ENCODE peak calls at places on chromosomes 16 and 17, in ten cellular contexts. A is H1, G is tibial nerve, Q is prostate gland, I is K562, W is sigmoid colon, H is A549, N is body of pancreas, K is IMR-90, C is breast epithelium. Y is an unnamed sample.

GRCh38 chr16:86836503-86837125 is 258.3 kb downstream of the FOXL1 start:
- DNase-seq in C (no peak), Q (no peak), A (no peak), W (no peak), K (peak; percentile 93), H (no peak), N (no peak), G (no peak), I (no peak), Y (no peak)

GRCh38 chr16:17225551-17225950 is 245.2 kb downstream of the XYLT1 start:
- DNase-seq in N (no peak), H (no peak), G (no peak), Q (no peak), I (no peak), W (no peak), K (peak; percentile 13), A (no peak), C (no peak), Y (no peak)

GRCh38 chr17:47220531-47220999 is 11.4 kb downstream of the MYL4 start:
- DNase-seq in C (no peak), I (no peak), G (no peak), W (no peak), H (no peak), A (no peak), Q (no peak), N (no peak), K (no peak), Y (no peak)

GRCh38 chr17:26818736-26819135 is 475.2 kb upstream of the WSB1 start:
- DNase-seq in A (peak; percentile 19), C (no peak), I (no peak), K (peak; percentile 47), H (no peak), W (no peak), N (no peak), G (no peak), Q (no peak), Y (no peak)

GRCh38 chr16:31002252-31002700 is 8.2 kb downstream of the STX1B start:
- DNase-seq in W (no peak), I (no peak), C (peak; percentile 65), Q (no peak), N (no peak), K (no peak), H (no peak), A (no peak), G (no peak), Y (no peak)

GRCh38 chr16:23981429-23982399 is 145.9 kb downstream of the PRKCB start:
- DNase-seq in H (no peak), I (no peak), Q (no peak), C (no peak), G (no peak), K (no peak), W (no peak), A (no peak), N (no peak), Y (no peak)

GRCh38 chr16:85878875-85879274 is 20.1 kb upstream of the IRF8 start:
- DNase-seq in I (no peak), H (no peak), G (no peak), W (no peak), C (no peak), K (peak; percentile 71), A (no peak), Q (no peak), N (no peak), Y (no peak)

GRCh38 chr16:22139008-22139407 is 23.3 kb upstream of the SDR42E2 start:
- DNase-seq in N (no peak), K (no peak), G (no peak), Q (no peak), I (no peak), C (no peak), H (no peak), A (no peak), W (no peak), Y (no peak)

GRCh38 chr17:43905985-43906852 is 1.1 kb downstream of the MPP2 start:
- DNase-seq in A (no peak), C (peak; percentile 70), W (peak; percentile 95), I (peak; percentile 68), H (peak; percentile 54), Q (no peak), N (peak; percentile 86), K (peak; percentile 45), G (peak; percentile 61), Y (peak; percentile 44)

GRCh38 chr17:81091134-81091530 is 56.2 kb downstream of the BAIAP2 start:
- DNase-seq in Q (no peak), G (no peak), A (no peak), C (no peak), N (no peak), W (no peak), H (no peak), I (no peak), K (no peak), Y (no peak)

GRCh38 chr17:81094224-81094743 is 59.3 kb downstream of the BAIAP2 start:
- DNase-seq in G (no peak), N (no peak), Q (no peak), H (no peak), C (no peak), W (no peak), K (no peak), A (no peak), I (no peak), Y (no peak)

GRCh38 chr17:81091774-81092517 is 57.0 kb downstream of the BAIAP2 start:
- DNase-seq in A (no peak), K (no peak), I (no peak), G (no peak), H (no peak), C (no peak), N (no peak), W (no peak), Q (no peak), Y (no peak)

GRCh38 chr17:81093576-81094223 is 58.7 kb downstream of the BAIAP2 start:
- DNase-seq in G (no peak), H (no peak), Q (no peak), K (no peak), C (no peak), N (no peak), A (no peak), I (no peak), W (no peak), Y (no peak)

GRCh38 chr17:81092518-81093095 is 57.7 kb downstream of the BAIAP2 start:
- DNase-seq in G (no peak), Q (no peak), A (no peak), H (no peak), K (no peak), C (no peak), W (no peak), I (peak; percentile 42), N (no peak), Y (no peak)
- H3K4me1 ChIP-seq in G (peaks cover 50% of the 10 kb centered on the region), Q (peaks cover 21% of the 10 kb centered on the region), A (peaks cover 38% of the 10 kb centered on the region), H (peaks cover 62% of the 10 kb centered on the region), K (peaks cover 31% of the 10 kb centered on the region), C (peaks cover 21% of the 10 kb centered on the region), W (peaks cover 45% of the 10 kb centered on the region), I (peaks cover 93% of the 10 kb centered on the region), N (peaks cover 22% of the 10 kb centered on the region), Y (peaks cover 23% of the 10 kb centered on the region)

DNA sequence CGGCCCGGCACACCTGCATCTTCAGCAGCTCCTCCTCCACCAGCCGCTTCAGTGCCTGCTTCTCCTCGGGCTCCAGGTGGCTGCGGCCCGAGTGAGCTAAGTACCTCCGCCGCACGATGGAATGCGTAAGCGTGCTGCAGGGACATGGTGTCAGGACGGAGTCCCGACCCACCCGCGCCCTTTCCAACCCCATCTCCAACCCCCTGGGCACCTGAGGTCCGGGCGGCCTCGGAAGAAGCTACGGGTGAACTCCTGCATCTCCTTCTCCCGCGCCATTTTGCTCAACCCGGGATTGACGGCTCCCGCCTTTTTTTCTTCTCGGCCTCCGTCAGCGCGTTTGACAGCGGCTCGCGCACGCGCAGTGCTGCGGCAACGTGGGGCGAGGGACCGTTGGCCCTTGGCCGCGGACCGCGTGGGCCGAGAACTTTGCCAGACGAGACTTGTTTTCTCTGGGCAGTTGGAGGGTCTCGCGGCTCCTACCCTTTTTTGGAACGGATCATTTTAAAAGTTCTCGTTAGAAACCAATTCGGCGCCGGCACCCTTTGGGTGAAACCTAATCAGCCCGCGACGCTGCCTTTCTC is at the start of gene HIRIP3:
- DNase-seq in G (peak; percentile 74), Q (peak; percentile 75), H (peak; percentile 86), A (no peak), C (peak; percentile 85), W (peak; percentile 94), I (peak; percentile 79), K (peak; percentile 64), N (peak; percentile 89), Y (peak; percentile 84)
- TF ChIP-seq POLR2A in G (no peak), Q (no peak), H (no peak), A (no peak), C (no peak), W (peak; percentile 11), I (no peak), K (no peak), N (peak; percentile 67), Y (no peak)

DNA sequence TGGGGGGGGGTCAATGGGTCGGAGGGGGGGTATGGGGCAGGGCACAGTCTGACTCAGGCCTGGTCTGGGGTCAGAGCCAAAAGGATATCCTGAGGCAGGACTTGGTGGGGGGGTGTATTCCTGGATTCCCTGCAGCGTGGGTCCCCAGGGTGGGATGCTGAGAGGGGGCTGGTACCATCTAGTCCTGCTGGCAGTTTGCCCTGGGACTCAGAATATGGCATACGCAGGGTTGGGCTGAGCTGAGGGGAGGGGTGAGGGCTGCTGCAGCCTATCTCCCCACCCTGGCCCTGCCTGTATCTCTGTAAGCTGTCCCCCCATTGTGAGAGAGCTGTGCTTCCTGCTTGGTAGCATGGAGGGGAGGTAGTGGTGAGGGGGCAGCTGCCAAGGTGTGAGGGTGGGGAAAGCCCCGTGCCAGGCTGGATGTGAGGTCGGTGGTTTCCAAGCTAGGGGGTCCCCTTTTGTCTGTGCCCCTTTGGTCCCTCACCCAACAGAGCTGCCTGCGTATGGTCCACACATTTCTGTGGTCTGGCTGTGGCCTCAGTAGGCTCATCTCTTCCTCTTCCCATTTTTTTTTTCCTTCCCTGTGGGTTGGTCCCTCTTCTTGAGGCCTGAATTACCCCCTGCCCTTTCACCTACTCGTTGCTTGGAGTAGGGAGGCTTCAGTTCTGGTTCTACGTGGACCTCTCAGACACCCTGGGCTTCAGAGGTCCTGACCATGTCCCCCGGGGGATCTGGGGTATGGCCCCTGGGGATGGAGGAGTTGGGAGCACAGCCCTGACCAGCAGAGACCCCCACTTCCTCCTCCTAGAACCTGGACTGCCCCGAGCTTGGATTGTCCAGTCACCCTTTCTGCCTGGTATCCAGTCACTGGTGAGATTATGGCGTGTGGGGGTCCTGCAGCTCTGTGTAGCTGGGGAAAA is 15.0 kb downstream of the RARA start:
- DNase-seq in G (peak; percentile 71), Q (no peak), C (no peak), N (peak; percentile 56), I (no peak), K (peak; percentile 44), H (no peak), W (peak; percentile 83), A (no peak), Y (peak; percentile 59)
- H3K4me1 ChIP-seq in G (peaks cover 94% of the 10 kb centered on the region), Q (peaks cover 37% of the 10 kb centered on the region), C (peaks cover 78% of the 10 kb centered on the region), N (peaks cover 86% of the 10 kb centered on the region), I (peaks cover 67% of the 10 kb centered on the region), K (peaks cover 60% of the 10 kb centered on the region), H (peaks cover 96% of the 10 kb centered on the region), W (peaks cover 100% of the 10 kb centered on the region), A (peaks cover 19% of the 10 kb centered on the region), Y (peaks cover 91% of the 10 kb centered on the region)

DNA sequence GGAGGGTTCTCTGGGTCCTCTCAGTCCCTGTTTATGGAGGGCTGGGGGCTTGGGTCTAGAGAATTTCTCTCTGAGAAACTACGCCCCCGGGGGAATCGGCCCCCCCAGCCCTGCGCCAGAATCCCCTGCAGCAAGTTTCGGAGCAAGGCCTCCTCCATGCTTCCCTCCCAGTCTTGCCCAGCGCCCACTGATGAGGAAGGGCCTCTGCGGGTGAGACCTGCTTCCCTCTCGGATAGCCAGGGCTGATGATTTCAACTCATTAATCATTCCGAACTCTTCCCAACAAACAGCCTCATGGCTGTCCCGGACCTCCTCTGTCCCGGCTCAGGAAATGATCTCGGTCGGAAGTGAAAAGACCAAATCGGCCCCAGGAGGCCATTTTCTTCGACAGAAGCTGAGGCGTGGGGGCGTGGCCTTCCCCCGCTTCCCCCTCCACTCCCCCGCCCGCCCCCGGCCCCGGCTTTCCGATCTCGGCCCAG is 1.1 kb upstream of the HEXIM1 start:
- DNase-seq in K (peak; percentile 62), G (peak; percentile 70), N (peak; percentile 67), C (peak; percentile 60), Q (no peak), W (no peak), I (no peak), A (no peak), H (peak; percentile 66), Y (peak; percentile 67)
- TF ChIP-seq POLR2A in K (no peak), G (no peak), N (no peak), C (peak; percentile 1), Q (no peak), W (no peak), I (peak; percentile 73), A (no peak), H (no peak), Y (no peak)

Y was measured in gastrocnemius medialis.